ENCODE peak calls at places on chromosomes 7 and 10, in seven cellular contexts. D, K, G, Q, S, B and A are unnamed samples.

GRCh38 chr7:40986351-40986873 is 716.5 kb downstream of the INHBA start:
- DNase-seq in B (no peak), D (no peak), K (no peak), S (no peak), G (peak; percentile 98), Q (no peak), A (no peak)

GRCh38 chr10:59876695-59877094 is 29.7 kb downstream of the CCDC6 start:
- DNase-seq in K (no peak), S (no peak), G (peak; percentile 45), Q (no peak), D (no peak), B (no peak), A (no peak)

GRCh38 chr7:17787257-17787656 is 153.0 kb downstream of the SNX13 start:
- DNase-seq in G (no peak), K (no peak), B (no peak), D (no peak), Q (no peak), S (no peak), A (no peak)

GRCh38 chr10:132489053-132489703 is 48.4 kb upstream of the INPP5A start:
- DNase-seq in K (peak; percentile 77), Q (peak; percentile 43), D (no peak), B (no peak), G (peak; percentile 51), S (peak; percentile 42), A (no peak)

GRCh38 chr7:76292206-76292573 is 10.3 kb upstream of the HSPB1 start:
- DNase-seq in S (no peak), Q (no peak), D (no peak), G (no peak), B (no peak), K (peak; percentile 85), A (no peak)

GRCh38 chr10:47297796-47298540 is 2.0 kb upstream of the GDF10 start:
- DNase-seq in B (no peak), K (peak; percentile 40), Q (peak; percentile 23), G (no peak), S (no peak), D (no peak), A (no peak)

GRCh38 chr7:21051865-21052264 is 265.2 kb upstream of the SP8 start:
- DNase-seq in K (no peak), Q (no peak), G (no peak), S (no peak), B (no peak), D (no peak), A (no peak)

GRCh38 chr10:124222298-124223000 is 129.1 kb upstream of the CHST15 start:
- DNase-seq in K (no peak), G (no peak), Q (no peak), D (no peak), S (no peak), B (no peak), A (no peak)

GRCh38 chr10:114751856-114752255 is 69.7 kb upstream of the FHIP2A start:
- DNase-seq in B (no peak), K (no peak), D (no peak), S (no peak), G (peak; percentile 65), Q (no peak), A (no peak)

GRCh38 chr7:27872281-27873005 is 132.5 kb downstream of the TAX1BP1 start:
- DNase-seq in Q (no peak), D (no peak), K (no peak), S (no peak), B (no peak), G (no peak), A (no peak)

DNA sequence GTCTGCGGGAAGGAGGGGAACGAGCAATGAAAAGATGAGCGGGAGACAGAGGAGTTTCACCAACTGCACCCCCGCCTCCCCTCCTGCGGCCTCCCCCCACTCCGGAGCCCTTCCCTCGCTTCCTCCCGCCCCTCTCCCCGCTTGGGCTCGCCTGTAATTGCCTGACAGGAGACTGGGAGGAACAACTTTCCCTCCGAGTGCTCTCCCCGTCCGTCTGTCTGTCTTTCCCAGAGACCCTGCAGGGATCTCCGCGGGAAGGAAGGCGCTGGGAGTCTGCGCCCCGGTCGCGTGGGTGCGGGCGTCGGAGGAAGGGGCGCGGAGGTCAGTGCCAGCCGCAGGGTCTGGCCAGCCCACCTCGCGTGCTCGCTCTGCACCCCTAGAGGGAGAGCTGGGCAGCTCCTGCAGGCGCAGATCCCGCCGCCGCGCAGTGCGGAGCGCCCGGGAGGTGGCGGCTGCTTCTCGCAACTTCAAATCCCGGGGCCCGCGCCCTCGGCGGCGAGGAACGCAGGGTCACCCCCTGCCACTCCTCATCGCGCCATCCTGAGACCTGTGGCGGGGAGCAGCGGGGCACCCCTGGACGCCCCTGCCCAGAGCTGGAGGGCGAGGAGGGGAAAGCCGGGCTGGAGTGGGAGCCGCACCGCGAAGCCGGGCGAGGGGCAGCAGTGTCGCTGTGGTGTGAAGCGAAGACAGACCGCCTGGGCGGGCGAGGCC is 527 bp upstream of the NRP1 start:
- DNase-seq in B (no peak), Q (peak; percentile 83), K (peak; percentile 90), D (peak; percentile 24), S (peak; percentile 82), G (peak; percentile 87), A (peak; percentile 88)
- H3K27ac ChIP-seq in B (no peak overlapping the region), Q (peak overlapping the region; percentile 96), K (peak overlapping the region; percentile 91), D (peak overlapping the region; percentile 30), S (peak overlapping the region; percentile 88), G (peak overlapping the region; percentile 91), A (peak overlapping the region; percentile 99)

GRCh38 chr7:159023746-159024145 is 120.9 kb downstream of the VIPR2 start:
- DNase-seq in G (no peak), Q (peak; percentile 34), K (peak; percentile 50), D (no peak), S (peak; percentile 3), B (no peak), A (no peak)

GRCh38 chr7:159023216-159023615 is 121.5 kb downstream of the VIPR2 start:
- DNase-seq in Q (peak; percentile 31), D (no peak), S (peak; percentile 5), G (no peak), B (no peak), K (peak; percentile 47), A (no peak)

GRCh38 chr7:159022238-159022993 is 122.3 kb downstream of the VIPR2 start:
- DNase-seq in D (no peak), B (no peak), Q (peak; percentile 49), K (peak; percentile 61), G (no peak), S (no peak), A (peak; percentile 50)

GRCh38 chr7:159025161-159025779 is 119.4 kb downstream of the VIPR2 start:
- DNase-seq in G (no peak), D (no peak), S (peak; percentile 12), B (no peak), K (peak; percentile 59), Q (no peak), A (no peak)

DNA sequence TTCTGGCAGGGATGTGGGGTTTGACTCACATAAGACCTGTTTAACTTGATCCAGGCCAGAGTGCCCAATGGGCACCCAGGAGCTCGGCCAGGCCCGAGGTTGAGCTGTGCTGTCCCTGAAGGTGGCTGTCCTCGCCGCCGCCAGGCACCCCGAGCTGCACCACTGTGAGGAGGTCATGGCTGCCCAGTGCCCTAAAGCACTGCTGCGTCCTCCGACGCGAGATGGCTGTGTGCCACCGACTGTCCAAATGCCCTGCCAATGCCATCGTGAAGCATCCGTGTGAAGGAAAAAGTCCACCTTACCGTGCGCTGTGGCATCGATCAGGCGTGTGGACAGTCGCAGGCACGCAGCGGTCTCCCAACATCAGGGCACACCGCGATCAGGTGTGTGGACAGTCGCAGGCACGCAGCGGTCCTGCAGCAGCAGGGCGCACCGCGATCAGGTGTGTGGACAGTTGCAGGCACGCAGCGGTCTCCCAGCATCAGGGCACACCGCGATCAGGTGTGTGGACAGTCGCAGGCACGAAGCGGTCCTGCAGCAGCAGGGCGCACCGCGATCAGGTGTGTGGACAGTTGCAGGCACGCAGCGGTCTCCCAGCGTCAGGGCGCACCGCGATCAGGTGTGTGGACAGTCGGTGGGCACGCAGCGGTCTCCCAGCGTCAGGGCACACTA is 120.3 kb downstream of the VIPR2 start:
- DNase-seq in S (peak; percentile 14), K (peak; percentile 56), Q (peak; percentile 51), G (no peak), D (no peak), B (no peak), A (peak; percentile 51)
- H3K4me1 ChIP-seq in S (no peaks in the 10 kb centered on the region), K (no peaks in the 10 kb centered on the region), Q (no peaks in the 10 kb centered on the region), G (no peaks in the 10 kb centered on the region), D (peaks cover 6% of the 10 kb centered on the region), B (no peaks in the 10 kb centered on the region), A (no peaks in the 10 kb centered on the region)

DNA sequence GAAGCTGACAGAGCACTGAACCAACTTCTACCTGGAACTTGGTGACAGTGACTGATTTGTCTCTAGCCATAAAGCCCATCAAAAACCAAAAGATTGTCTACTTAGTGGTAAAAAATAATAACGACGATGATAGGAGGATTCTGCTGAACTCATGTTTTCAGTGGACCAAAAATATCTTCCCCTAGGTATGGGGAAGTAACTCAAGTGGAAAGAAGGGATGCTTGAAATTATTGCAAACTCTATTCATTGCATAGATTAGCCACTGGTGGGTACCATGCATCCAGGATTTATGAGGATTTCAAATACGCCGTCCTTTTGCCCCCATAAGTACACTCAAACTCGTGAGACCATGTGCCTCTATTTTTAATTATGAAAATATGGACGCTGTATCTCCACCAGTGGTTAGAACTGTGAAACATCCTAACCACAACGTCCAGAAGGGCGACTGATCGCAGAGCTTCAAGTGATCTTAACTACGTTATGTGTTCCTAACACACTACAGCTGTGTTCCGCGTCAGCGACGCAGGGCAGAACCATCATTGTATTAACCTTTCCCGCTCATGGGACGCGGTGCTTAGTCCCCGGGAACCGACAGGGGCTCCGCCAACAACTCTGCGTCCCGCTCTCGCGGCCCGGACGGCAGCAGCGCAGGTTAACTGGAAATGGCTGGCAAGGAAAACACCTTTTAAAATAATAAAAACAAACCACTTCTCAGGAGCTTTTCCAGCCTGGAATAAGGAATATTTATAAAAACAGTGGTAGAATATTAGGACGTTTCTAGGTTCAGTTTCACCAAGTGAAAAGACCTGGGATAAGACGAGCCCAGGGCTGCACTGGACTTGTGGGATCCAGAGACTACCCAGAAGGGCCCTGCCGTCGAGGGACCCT is 776 bp downstream of the PEX1 start:
- DNase-seq in Q (peak; percentile 69), K (no peak), S (peak; percentile 22), G (peak; percentile 55), B (no peak), D (peak; percentile 37), A (peak; percentile 55)
- TF ChIP-seq POLR2A in Q (no peak), K (no peak), S (no peak), G (peak; percentile 25), B (no peak), D (no peak), A (no peak)

GRCh38 chr10:32155075-32155516 is 98.9 kb upstream of the KIF5B start:
- DNase-seq in B (no peak), S (no peak), Q (no peak), G (peak; percentile 63), D (no peak), K (no peak), A (no peak)
- H3K27ac ChIP-seq in B (no peak overlapping the region), S (no peak overlapping the region), Q (no peak overlapping the region), G (no peak overlapping the region), D (no peak overlapping the region), K (no peak overlapping the region), A (no peak overlapping the region)